ENCODE peak calls at places on chromosomes 4 and X, in nine cellular contexts. One of them, this sample, is unnamed. For H3K4me1 and H3K9me3, the result is how much of the 10 kb centered on the place peaks cover.

GRCh38 chr4:38869511-38869910 is 1.9 kb downstream of the FAM114A1 start:
- DNase-seq in GM23248: peak
- DNase-seq in OCI-LY7: no peak
- DNase-seq in uterus: no peak
- DNase-seq in tibial nerve: no peak
- DNase-seq in naive thymus-derived CD4-positive, alpha-beta T cell: no peak
- DNase-seq in left lung: no peak
- DNase-seq in cardiac muscle cell: no peak
- DNase-seq in aorta: no peak
- DNase-seq in this sample: no peak

GRCh38 chr4:153138736-153139135 is 65.5 kb upstream of the TRIM2 start:
- DNase-seq in GM23248: no peak
- DNase-seq in OCI-LY7: no peak
- DNase-seq in uterus: no peak
- DNase-seq in tibial nerve: no peak
- DNase-seq in naive thymus-derived CD4-positive, alpha-beta T cell: no peak
- DNase-seq in left lung: no peak
- DNase-seq in cardiac muscle cell: no peak
- DNase-seq in aorta: no peak
- DNase-seq in this sample: no peak

GRCh38 chrX:111868726-111869638 is 7.0 kb upstream of the TRPC5OS start:
- DNase-seq in GM23248: peak
- DNase-seq in OCI-LY7: peak
- DNase-seq in uterus: no peak
- DNase-seq in tibial nerve: no peak
- DNase-seq in naive thymus-derived CD4-positive, alpha-beta T cell: no peak
- DNase-seq in left lung: no peak
- DNase-seq in cardiac muscle cell: peak
- DNase-seq in aorta: no peak
- DNase-seq in this sample: no peak

GRCh38 chr4:7381221-7381889 is 53.4 kb downstream of the PSAPL1 start:
- DNase-seq in GM23248: peak
- DNase-seq in OCI-LY7: no peak
- DNase-seq in uterus: no peak
- DNase-seq in tibial nerve: no peak
- DNase-seq in naive thymus-derived CD4-positive, alpha-beta T cell: no peak
- DNase-seq in left lung: no peak
- DNase-seq in cardiac muscle cell: no peak
- DNase-seq in aorta: peak
- DNase-seq in this sample: no peak

GRCh38 chr4:150949943-150950342 is 65.1 kb downstream of the LRBA start:
- DNase-seq in GM23248: no peak
- DNase-seq in OCI-LY7: no peak
- DNase-seq in uterus: no peak
- DNase-seq in tibial nerve: no peak
- DNase-seq in naive thymus-derived CD4-positive, alpha-beta T cell: no peak
- DNase-seq in left lung: no peak
- DNase-seq in cardiac muscle cell: no peak
- DNase-seq in aorta: no peak
- DNase-seq in this sample: no peak

GRCh38 chr4:14783011-14783877 is 219.0 kb upstream of the CPEB2 start:
- DNase-seq in GM23248: peak
- DNase-seq in OCI-LY7: no peak
- DNase-seq in uterus: no peak
- DNase-seq in tibial nerve: no peak
- DNase-seq in naive thymus-derived CD4-positive, alpha-beta T cell: peak
- DNase-seq in left lung: no peak
- DNase-seq in cardiac muscle cell: no peak
- DNase-seq in aorta: no peak
- DNase-seq in this sample: peak

GRCh38 chr4:85302756-85303155 is 172.2 kb upstream of the ARHGAP24 start:
- DNase-seq in GM23248: no peak
- DNase-seq in OCI-LY7: no peak
- DNase-seq in uterus: no peak
- DNase-seq in tibial nerve: no peak
- DNase-seq in naive thymus-derived CD4-positive, alpha-beta T cell: no peak
- DNase-seq in left lung: no peak
- DNase-seq in cardiac muscle cell: no peak
- DNase-seq in aorta: no peak
- DNase-seq in this sample: no peak

GRCh38 chrX:21975827-21976226 is 35.3 kb downstream of the SMS start:
- DNase-seq in GM23248: peak
- DNase-seq in OCI-LY7: no peak
- DNase-seq in uterus: no peak
- DNase-seq in tibial nerve: no peak
- DNase-seq in naive thymus-derived CD4-positive, alpha-beta T cell: no peak
- DNase-seq in left lung: no peak
- DNase-seq in cardiac muscle cell: peak
- DNase-seq in aorta: no peak
- DNase-seq in this sample: peak

GRCh38 chr4:11312389-11312788 is 116.3 kb downstream of the HS3ST1 start:
- DNase-seq in GM23248: no peak
- DNase-seq in OCI-LY7: no peak
- DNase-seq in uterus: no peak
- DNase-seq in tibial nerve: peak
- DNase-seq in naive thymus-derived CD4-positive, alpha-beta T cell: no peak
- DNase-seq in left lung: no peak
- DNase-seq in cardiac muscle cell: peak
- DNase-seq in aorta: no peak
- DNase-seq in this sample: peak

GRCh38 chr4:150451883-150452282 is 130.1 kb upstream of the MAB21L2 start:
- DNase-seq in GM23248: no peak
- DNase-seq in OCI-LY7: no peak
- DNase-seq in uterus: no peak
- DNase-seq in tibial nerve: no peak
- DNase-seq in naive thymus-derived CD4-positive, alpha-beta T cell: no peak
- DNase-seq in left lung: no peak
- DNase-seq in cardiac muscle cell: no peak
- DNase-seq in aorta: no peak
- DNase-seq in this sample: no peak

GRCh38 chr4:19239565-19239964 is 1012.1 kb upstream of the SLIT2 start:
- DNase-seq in GM23248: peak
- DNase-seq in OCI-LY7: no peak
- DNase-seq in uterus: no peak
- DNase-seq in tibial nerve: no peak
- DNase-seq in naive thymus-derived CD4-positive, alpha-beta T cell: no peak
- DNase-seq in left lung: no peak
- DNase-seq in cardiac muscle cell: peak
- DNase-seq in aorta: no peak
- DNase-seq in this sample: peak

GRCh38 chr4:186118582-186118981 is 14.1 kb downstream of the FAM149A start:
- DNase-seq in GM23248: no peak
- DNase-seq in OCI-LY7: no peak
- DNase-seq in uterus: no peak
- DNase-seq in tibial nerve: no peak
- DNase-seq in naive thymus-derived CD4-positive, alpha-beta T cell: no peak
- DNase-seq in left lung: no peak
- DNase-seq in cardiac muscle cell: no peak
- DNase-seq in aorta: no peak
- DNase-seq in this sample: no peak

GRCh38 chr4:185640809-185641675 is 105.7 kb upstream of the PDLIM3 start:
- DNase-seq in GM23248: peak
- DNase-seq in OCI-LY7: peak
- DNase-seq in uterus: no peak
- DNase-seq in tibial nerve: peak
- DNase-seq in naive thymus-derived CD4-positive, alpha-beta T cell: no peak
- DNase-seq in left lung: no peak
- DNase-seq in cardiac muscle cell: peak
- DNase-seq in aorta: no peak
- DNase-seq in this sample: peak

GRCh38 chr4:20506827-20507226 is 193.4 kb upstream of the PACRGL start:
- DNase-seq in GM23248: peak
- DNase-seq in OCI-LY7: no peak
- DNase-seq in uterus: no peak
- DNase-seq in tibial nerve: no peak
- DNase-seq in naive thymus-derived CD4-positive, alpha-beta T cell: no peak
- DNase-seq in left lung: no peak
- DNase-seq in cardiac muscle cell: peak
- DNase-seq in aorta: no peak
- DNase-seq in this sample: peak

GRCh38 chr4:6955261-6955911 is 45.8 kb downstream of the TBC1D14 start:
- DNase-seq in GM23248: no peak
- DNase-seq in OCI-LY7: no peak
- DNase-seq in uterus: peak
- DNase-seq in tibial nerve: no peak
- DNase-seq in naive thymus-derived CD4-positive, alpha-beta T cell: no peak
- DNase-seq in left lung: no peak
- DNase-seq in cardiac muscle cell: no peak
- DNase-seq in aorta: peak
- DNase-seq in this sample: no peak

GRCh38 chr4:100786481-100786880 is 268.7 kb upstream of the EMCN start:
- DNase-seq in GM23248: no peak
- DNase-seq in OCI-LY7: no peak
- DNase-seq in uterus: no peak
- DNase-seq in tibial nerve: no peak
- DNase-seq in naive thymus-derived CD4-positive, alpha-beta T cell: no peak
- DNase-seq in left lung: no peak
- DNase-seq in cardiac muscle cell: no peak
- DNase-seq in aorta: no peak
- DNase-seq in this sample: peak

GRCh38 chrX:2692221-2693122 is 1.4 kb downstream of the CD99 start:
- DNase-seq in GM23248: peak
- DNase-seq in OCI-LY7: peak
- DNase-seq in uterus: no peak
- DNase-seq in tibial nerve: no peak
- DNase-seq in naive thymus-derived CD4-positive, alpha-beta T cell: no peak
- DNase-seq in left lung: no peak
- DNase-seq in cardiac muscle cell: peak
- DNase-seq in aorta: peak
- DNase-seq in this sample: peak

GRCh38 chrX:2693123-2693438 is 2.0 kb downstream of the CD99 start:
- DNase-seq in GM23248: peak
- DNase-seq in OCI-LY7: no peak
- DNase-seq in uterus: no peak
- DNase-seq in tibial nerve: no peak
- DNase-seq in naive thymus-derived CD4-positive, alpha-beta T cell: no peak
- DNase-seq in left lung: no peak
- DNase-seq in cardiac muscle cell: no peak
- DNase-seq in aorta: no peak
- DNase-seq in this sample: no peak

GRCh38 chrX:2694868-2695267 is 3.8 kb downstream of the CD99 start:
- DNase-seq in GM23248: peak
- DNase-seq in OCI-LY7: no peak
- DNase-seq in uterus: no peak
- DNase-seq in tibial nerve: no peak
- DNase-seq in naive thymus-derived CD4-positive, alpha-beta T cell: no peak
- DNase-seq in left lung: no peak
- DNase-seq in cardiac muscle cell: no peak
- DNase-seq in aorta: no peak
- DNase-seq in this sample: no peak

GRCh38 chrX:2691543-2692220 is 587 bp downstream of the CD99 start:
- DNase-seq in GM23248: peak
- DNase-seq in OCI-LY7: peak
- DNase-seq in uterus: peak
- DNase-seq in tibial nerve: peak
- DNase-seq in naive thymus-derived CD4-positive, alpha-beta T cell: no peak
- DNase-seq in left lung: peak
- DNase-seq in cardiac muscle cell: peak
- DNase-seq in aorta: peak
- DNase-seq in this sample: peak

GRCh38 chrX:2693526-2694002 is 2.5 kb downstream of the CD99 start:
- DNase-seq in GM23248: peak
- DNase-seq in OCI-LY7: peak
- DNase-seq in uterus: no peak
- DNase-seq in tibial nerve: no peak
- DNase-seq in naive thymus-derived CD4-positive, alpha-beta T cell: no peak
- DNase-seq in left lung: no peak
- DNase-seq in cardiac muscle cell: no peak
- DNase-seq in aorta: no peak
- DNase-seq in this sample: no peak
- H3K4me1 ChIP-seq in GM23248: under half
- H3K4me1 ChIP-seq in OCI-LY7: half or more
- H3K4me1 ChIP-seq in uterus: under half
- H3K4me1 ChIP-seq in tibial nerve: half or more
- H3K4me1 ChIP-seq in naive thymus-derived CD4-positive, alpha-beta T cell: half or more
- H3K4me1 ChIP-seq in left lung: under half
- H3K4me1 ChIP-seq in cardiac muscle cell: under half
- H3K4me1 ChIP-seq in aorta: under half
- H3K4me1 ChIP-seq in this sample: under half

DNA sequence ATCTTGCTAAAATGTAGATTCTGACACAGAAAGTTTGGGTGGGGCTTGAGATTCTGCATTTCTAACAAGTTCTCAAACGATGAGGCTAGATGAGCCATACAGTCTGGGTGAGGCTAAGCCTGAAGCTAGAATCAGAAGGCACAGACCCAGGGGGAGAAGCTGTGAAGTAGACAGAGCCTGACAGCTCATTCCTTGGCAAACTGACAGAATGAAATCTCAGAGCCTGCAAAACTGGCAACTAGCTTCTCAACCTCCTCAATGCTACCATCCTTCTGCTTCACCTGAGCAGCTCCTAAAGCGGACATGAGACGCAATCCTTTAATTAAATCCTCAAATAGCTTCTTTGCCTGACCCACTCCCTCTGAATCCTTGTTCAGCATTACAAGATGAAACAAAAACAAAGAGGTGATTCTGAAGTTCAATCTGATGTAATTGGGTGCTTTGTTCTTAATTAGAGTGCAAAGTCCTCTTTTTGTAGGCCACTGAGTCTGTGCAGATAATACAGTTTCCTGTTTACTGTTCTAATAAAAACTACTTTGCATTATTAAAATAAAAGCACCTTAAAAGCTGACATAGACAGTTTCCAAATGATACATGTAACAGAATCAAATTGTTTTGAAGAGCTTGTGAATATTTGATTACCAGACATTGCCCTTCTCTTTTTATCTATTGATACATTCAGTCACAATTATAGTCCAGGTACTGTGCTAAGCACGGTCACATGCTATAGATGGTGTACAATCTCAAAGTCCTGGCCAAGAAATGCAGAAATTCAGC is 71.0 kb upstream of the BMP2K start:
- DNase-seq in GM23248: peak
- DNase-seq in OCI-LY7: no peak
- DNase-seq in uterus: no peak
- DNase-seq in tibial nerve: no peak
- DNase-seq in naive thymus-derived CD4-positive, alpha-beta T cell: no peak
- DNase-seq in left lung: no peak
- DNase-seq in cardiac muscle cell: peak
- DNase-seq in aorta: no peak
- DNase-seq in this sample: peak
- H3K9me3 ChIP-seq in GM23248: under half
- H3K9me3 ChIP-seq in OCI-LY7: under half
- H3K9me3 ChIP-seq in uterus: under half
- H3K9me3 ChIP-seq in tibial nerve: under half
- H3K9me3 ChIP-seq in naive thymus-derived CD4-positive, alpha-beta T cell: under half
- H3K9me3 ChIP-seq in left lung: under half
- H3K9me3 ChIP-seq in cardiac muscle cell: under half
- H3K9me3 ChIP-seq in aorta: under half
- H3K9me3 ChIP-seq in this sample: under half

GRCh38 chr4:148051403-148051802 is 319.5 kb downstream of the ARHGAP10 start:
- DNase-seq in GM23248: no peak
- DNase-seq in OCI-LY7: no peak
- DNase-seq in uterus: no peak
- DNase-seq in tibial nerve: no peak
- DNase-seq in naive thymus-derived CD4-positive, alpha-beta T cell: no peak
- DNase-seq in left lung: no peak
- DNase-seq in cardiac muscle cell: no peak
- DNase-seq in aorta: no peak
- DNase-seq in this sample: no peak
- H3K4me1 ChIP-seq in GM23248: under half
- H3K4me1 ChIP-seq in OCI-LY7: under half
- H3K4me1 ChIP-seq in uterus: under half
- H3K4me1 ChIP-seq in tibial nerve: under half
- H3K4me1 ChIP-seq in naive thymus-derived CD4-positive, alpha-beta T cell: half or more
- H3K4me1 ChIP-seq in left lung: under half
- H3K4me1 ChIP-seq in cardiac muscle cell: under half
- H3K4me1 ChIP-seq in aorta: under half
- H3K4me1 ChIP-seq in this sample: under half

GRCh38 chrX:143781103-143781502 is 60.6 kb upstream of the SPANXN2 start:
- DNase-seq in GM23248: peak
- DNase-seq in OCI-LY7: no peak
- DNase-seq in uterus: no peak
- DNase-seq in tibial nerve: no peak
- DNase-seq in naive thymus-derived CD4-positive, alpha-beta T cell: no peak
- DNase-seq in left lung: no peak
- DNase-seq in cardiac muscle cell: peak
- DNase-seq in aorta: no peak
- DNase-seq in this sample: no peak
- H3K9me3 ChIP-seq in GM23248: under half
- H3K9me3 ChIP-seq in OCI-LY7: under half
- H3K9me3 ChIP-seq in uterus: under half
- H3K9me3 ChIP-seq in tibial nerve: under half
- H3K9me3 ChIP-seq in naive thymus-derived CD4-positive, alpha-beta T cell: under half
- H3K9me3 ChIP-seq in left lung: under half
- H3K9me3 ChIP-seq in cardiac muscle cell: under half
- H3K9me3 ChIP-seq in aorta: under half
- H3K9me3 ChIP-seq in this sample: under half

This sample was measured in astrocyte.